ENCODE peak calls at places on chromosomes 4 and X, in nine cellular contexts. K, Z, W, P, M, I, E, N and D are unnamed samples.

GRCh38 chr4:25953740-25954139 is 39.7 kb downstream of the SMIM20 start:
- DNase-seq in Z (no peak), I (no peak), E (no peak), P (no peak), N (peak; percentile 29), K (peak; percentile 44), M (no peak), W (no peak), D (peak; percentile 7)

GRCh38 chr4:181350578-181351420 is 892.4 kb upstream of the TENM3 start:
- DNase-seq in N (no peak), I (no peak), E (no peak), W (no peak), P (no peak), Z (no peak), M (peak; percentile 15), K (peak; percentile 9), D (no peak)

GRCh38 chr4:121339307-121339706 is 41.5 kb downstream of the QRFPR start:
- DNase-seq in K (peak; percentile 26), M (no peak), W (no peak), Z (no peak), P (no peak), E (no peak), I (no peak), N (no peak), D (no peak)

GRCh38 chr4:141636077-141636770 is at the start of gene IL15:
- DNase-seq in W (peak; percentile 78), P (no peak), Z (peak; percentile 83), I (peak; percentile 14), E (peak; percentile 69), K (peak; percentile 58), N (peak; percentile 69), M (peak; percentile 52), D (no peak)

GRCh38 chrX:105744291-105744690 is 78.0 kb upstream of the NRK start:
- DNase-seq in I (no peak), M (no peak), Z (no peak), E (no peak), W (no peak), N (no peak), P (no peak), K (no peak), D (no peak)

GRCh38 chrX:17081535-17081934 is 135.1 kb downstream of the REPS2 start:
- DNase-seq in N (no peak), K (no peak), Z (no peak), P (no peak), W (no peak), M (no peak), I (no peak), E (no peak), D (no peak)

GRCh38 chr4:106810122-106810521 is 226.0 kb downstream of the DKK2 start:
- DNase-seq in Z (no peak), M (no peak), I (no peak), E (no peak), W (no peak), K (no peak), N (no peak), P (no peak), D (no peak)

GRCh38 chrX:1450381-1451161 is 2.1 kb downstream of the ASMTL start:
- DNase-seq in M (no peak), W (no peak), E (no peak), N (no peak), Z (no peak), P (no peak), I (no peak), K (no peak), D (no peak)

GRCh38 chr4:124633285-124633941 is 79.1 kb downstream of the ANKRD50 start:
- DNase-seq in M (no peak), N (no peak), K (no peak), E (no peak), W (no peak), P (no peak), Z (no peak), I (no peak), D (no peak)

GRCh38 chrX:13747836-13748235 is 13.3 kb downstream of the OFD1 start:
- DNase-seq in E (peak; percentile 41), W (peak; percentile 43), M (no peak), Z (no peak), K (peak; percentile 84), P (no peak), N (peak; percentile 16), I (peak; percentile 28), D (peak; percentile 29)

GRCh38 chr4:154254999-154255398 is 236.6 kb downstream of the DCHS2 start:
- DNase-seq in K (no peak), E (no peak), Z (no peak), M (no peak), W (no peak), N (no peak), I (no peak), P (no peak), D (no peak)

GRCh38 chr4:105327222-105327621 is 146.6 kb downstream of the PPA2 start:
- DNase-seq in P (no peak), N (no peak), E (peak; percentile 22), M (no peak), I (no peak), K (no peak), Z (no peak), W (no peak), D (no peak)

GRCh38 chr4:31548823-31549222 is 828.7 kb downstream of the PCDH7 start:
- DNase-seq in Z (no peak), K (no peak), E (no peak), I (no peak), W (no peak), M (no peak), P (no peak), N (no peak), D (no peak)

GRCh38 chrX:40806511-40807220 is 71.3 kb upstream of the MED14 start:
- DNase-seq in P (no peak), M (no peak), W (no peak), K (no peak), Z (no peak), I (no peak), N (no peak), E (no peak), D (no peak)

GRCh38 chr4:53653484-53654053 is 62.3 kb upstream of the LNX1 start:
- DNase-seq in M (no peak), I (no peak), P (no peak), Z (no peak), E (no peak), W (peak; percentile 13), K (peak; percentile 32), N (peak; percentile 15), D (no peak)